ENCODE peak calls at places on chromosomes 5 and 9, in six cellular contexts. O, M, G, K, T and R are unnamed samples.

GRCh38 chr5:79850941-79851693 is 139.9 kb downstream of the MTX3 start:
- DNase-seq in O (no peak), M (no peak), G (no peak), K (no peak), T (no peak), R (no peak)

GRCh38 chr5:20833081-20833627 is 845.2 kb upstream of the CDH18 start:
- DNase-seq in O (no peak), M (no peak), G (no peak), K (no peak), T (no peak), R (no peak)

GRCh38 chr5:60463179-60463868 is 236.6 kb downstream of the DEPDC1B start:
- DNase-seq in O (no peak), M (no peak), G (no peak), K (no peak), T (no peak), R (no peak)

GRCh38 chr5:90015584-90016018 is 394.0 kb downstream of the CETN3 start:
- DNase-seq in O (no peak), M (no peak), G (no peak), K (no peak), T (peak), R (peak)

GRCh38 chr9:73116030-73116429 is 35.6 kb upstream of the ANXA1 start:
- DNase-seq in O (no peak), M (no peak), G (no peak), K (no peak), T (peak), R (peak)

GRCh38 chr5:52995095-52995494 is 5.9 kb downstream of the ITGA2 start:
- DNase-seq in O (no peak), M (no peak), G (no peak), K (no peak), T (no peak), R (no peak)

GRCh38 chr9:76817489-76817888 is 53.3 kb downstream of the PCA3 start:
- DNase-seq in O (no peak), M (no peak), G (no peak), K (no peak), T (peak), R (peak)

GRCh38 chr9:87282477-87282991 is 215.1 kb upstream of the DAPK1 start:
- DNase-seq in O (no peak), M (no peak), G (no peak), K (no peak), T (no peak), R (no peak)

GRCh38 chr5:180344393-180344999 is 8.6 kb downstream of the GFPT2 start:
- DNase-seq in O (no peak), M (peak), G (no peak), K (no peak), T (no peak), R (no peak)

GRCh38 chr5:58924306-58924705 is 341.4 kb downstream of the RAB3C start:
- DNase-seq in O (no peak), M (no peak), G (no peak), K (no peak), T (no peak), R (peak)

GRCh38 chr5:93191426-93191825 is 389.6 kb downstream of the NR2F1-AS1 start:
- DNase-seq in O (no peak), M (no peak), G (no peak), K (no peak), T (peak), R (no peak)
- H3K27ac ChIP-seq in O (no peak), M (no peak), G (peak), K (no peak), T (no peak), R (no peak)

DNA sequence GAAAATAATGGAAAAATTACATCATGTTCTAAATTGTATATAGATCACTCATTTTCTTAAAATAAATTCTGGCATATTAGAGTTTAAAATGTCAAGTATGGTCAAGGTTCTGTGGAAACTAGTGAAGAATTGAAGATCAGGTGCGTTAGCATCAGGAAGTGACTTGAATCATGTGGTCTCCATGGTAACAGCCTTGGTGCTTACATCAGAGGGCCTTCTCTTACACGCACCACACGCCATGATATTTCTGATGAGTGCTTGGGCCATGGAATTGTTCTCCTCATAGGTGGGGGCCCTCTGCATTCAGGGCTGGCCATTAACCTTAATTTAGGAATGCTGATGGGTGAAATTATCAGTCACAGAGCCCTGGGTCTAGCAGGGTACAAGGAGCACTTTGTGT is 288.1 kb upstream of the EFNA5 start:
- DNase-seq in O (no peak), M (no peak), G (no peak), K (no peak), T (no peak), R (no peak)
- H3K27ac ChIP-seq in O (no peak), M (no peak), G (no peak), K (no peak), T (no peak), R (no peak)

GRCh38 chr9:90979614-90980013 is 178.0 kb downstream of the SYK start:
- DNase-seq in O (no peak), M (no peak), G (no peak), K (no peak), T (no peak), R (no peak)
- H3K27ac ChIP-seq in O (no peak), M (no peak), G (no peak), K (no peak), T (no peak), R (no peak)

GRCh38 chr9:127935765-127936221 is 1.9 kb downstream of the DPM2 start:
- DNase-seq in O (no peak), M (no peak), G (no peak), K (no peak), T (peak), R (peak)
- H3K27ac ChIP-seq in O (no peak), M (no peak), G (peak), K (no peak), T (no peak), R (peak)

GRCh38 chr9:84207443-84208032 is 133.0 kb downstream of the SLC28A3 start:
- DNase-seq in O (no peak), M (no peak), G (no peak), K (no peak), T (no peak), R (no peak)
- H3K27ac ChIP-seq in O (no peak), M (no peak), G (no peak), K (no peak), T (no peak), R (no peak)

DNA sequence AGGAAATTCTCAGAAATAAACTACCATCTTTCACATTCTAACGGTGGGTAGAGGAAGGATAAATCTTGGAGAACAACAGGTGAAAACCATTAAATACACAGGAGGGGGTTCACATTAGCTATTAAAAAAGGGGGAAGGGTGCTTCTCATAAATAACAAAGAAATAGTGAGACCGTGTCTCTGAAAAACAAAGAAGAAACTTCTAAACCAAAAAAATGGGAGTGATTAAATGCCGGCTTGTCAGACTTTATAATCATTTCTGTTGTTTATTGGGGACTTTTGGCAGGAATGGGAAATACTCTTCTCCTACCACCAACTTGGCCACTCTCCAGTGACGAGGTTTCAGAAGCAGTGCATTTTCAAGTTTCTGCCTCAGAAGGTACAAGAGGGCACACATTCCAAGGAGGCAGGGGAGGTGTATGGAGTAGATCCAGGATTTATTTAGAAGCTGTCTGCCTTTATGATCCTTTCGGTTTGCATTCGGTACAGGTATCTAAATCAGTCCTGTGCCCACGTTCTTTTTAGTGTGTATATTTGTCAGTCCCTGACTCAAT is 46.2 kb downstream of the LIX1 start:
- DNase-seq in O (no peak), M (no peak), G (no peak), K (no peak), T (no peak), R (peak)
- H3K27ac ChIP-seq in O (no peak), M (no peak), G (no peak), K (no peak), T (no peak), R (no peak)

GRCh38 chr5:131163315-131164119 is 1.5 kb downstream of the HINT1 start:
- DNase-seq in O (no peak), M (no peak), G (no peak), K (no peak), T (peak), R (peak)

GRCh38 chr5:131156971-131157370 is 8.1 kb downstream of the HINT1 start:
- DNase-seq in O (no peak), M (no peak), G (no peak), K (no peak), T (no peak), R (no peak)

GRCh38 chr5:131164161-131164930 is 710 bp downstream of the HINT1 start:
- DNase-seq in O (peak), M (peak), G (no peak), K (peak), T (peak), R (peak)

GRCh38 chr5:131156385-131156784 is 8.7 kb downstream of the HINT1 start:
- DNase-seq in O (no peak), M (no peak), G (no peak), K (no peak), T (no peak), R (no peak)

GRCh38 chr5:131160134-131160533 is 4.9 kb downstream of the HINT1 start:
- DNase-seq in O (no peak), M (no peak), G (no peak), K (no peak), T (no peak), R (no peak)
- H3K27ac ChIP-seq in O (no peak), M (no peak), G (no peak), K (no peak), T (no peak), R (no peak)

GRCh38 chr9:128689820-128690683 is 1.0 kb downstream of the SET start:
- DNase-seq in O (no peak), M (peak), G (no peak), K (peak), T (peak), R (peak)

GRCh38 chr9:128690684-128691034 is 1.6 kb downstream of the SET start:
- DNase-seq in O (no peak), M (no peak), G (no peak), K (no peak), T (no peak), R (no peak)

GRCh38 chr9:128687453-128687852 is 1.6 kb upstream of the SET start:
- DNase-seq in O (no peak), M (no peak), G (no peak), K (no peak), T (no peak), R (no peak)

GRCh38 chr9:128688501-128689292 is at the start of gene SET:
- DNase-seq in O (peak), M (peak), G (no peak), K (peak), T (peak), R (peak)

GRCh38 chr9:128689293-128689770 is 310 bp downstream of the SET start:
- DNase-seq in O (peak), M (peak), G (no peak), K (peak), T (no peak), R (no peak)
- H3K27ac ChIP-seq in O (peak), M (peak), G (no peak), K (peak), T (peak), R (peak)

GRCh38 chr9:91949293-91949945 is 609 bp downstream of the ROR2 start:
- DNase-seq in O (peak), M (no peak), G (no peak), K (no peak), T (no peak), R (peak)

GRCh38 chr9:91949946-91950664 is at the start of gene ROR2:
- DNase-seq in O (peak), M (peak), G (no peak), K (peak), T (peak), R (peak)

GRCh38 chr9:91946825-91947224 is 3.2 kb downstream of the ROR2 start:
- DNase-seq in O (no peak), M (no peak), G (no peak), K (no peak), T (peak), R (peak)

GRCh38 chr9:91948061-91948422 is 2.0 kb downstream of the ROR2 start:
- DNase-seq in O (no peak), M (no peak), G (no peak), K (no peak), T (peak), R (peak)

DNA sequence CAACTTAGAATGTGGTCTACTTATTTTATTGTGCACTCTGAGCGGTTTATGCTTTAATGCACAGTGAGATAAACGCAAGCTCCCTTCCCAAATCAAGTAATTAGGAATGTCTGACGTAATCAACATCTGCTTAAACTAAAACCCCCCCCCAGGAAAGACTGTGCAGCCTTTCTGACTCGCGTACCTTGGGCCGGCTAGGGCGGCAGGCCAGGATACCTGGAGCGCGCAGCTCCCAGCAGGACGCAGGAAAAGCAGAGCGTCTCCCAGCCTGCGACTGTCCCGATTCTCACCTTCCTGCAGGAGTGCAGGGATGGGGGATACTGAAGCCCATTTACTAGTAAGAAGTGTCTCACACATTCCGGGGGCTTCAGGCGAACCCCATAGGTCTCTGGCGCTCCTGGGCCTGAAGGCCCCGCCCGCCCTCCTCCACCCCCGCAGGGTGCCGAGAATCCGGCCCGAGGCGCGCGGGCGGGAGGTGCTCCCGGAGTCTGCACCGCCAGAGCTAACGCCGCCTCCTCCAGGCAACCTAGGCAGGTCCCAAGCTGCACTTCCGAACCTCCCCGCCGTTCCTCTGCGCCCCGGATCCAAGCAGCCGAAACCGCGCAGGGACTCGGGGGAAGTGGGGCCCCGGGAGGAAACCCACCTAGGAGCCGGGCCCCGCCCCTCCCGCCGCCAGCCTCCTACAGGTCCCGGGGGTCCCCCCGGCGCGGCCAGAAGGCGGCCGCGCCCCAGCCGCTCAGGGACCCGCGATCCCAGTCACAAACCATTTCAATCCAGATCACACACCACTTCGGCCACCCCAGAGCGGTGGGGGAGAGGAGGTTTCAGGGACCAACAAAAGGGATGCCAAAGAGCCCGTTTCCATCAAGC is 1.4 kb downstream of the ROR2 start:
- DNase-seq in O (peak), M (no peak), G (no peak), K (peak), T (peak), R (peak)
- H3K27ac ChIP-seq in O (no peak), M (no peak), G (no peak), K (peak), T (peak), R (peak)

DNA sequence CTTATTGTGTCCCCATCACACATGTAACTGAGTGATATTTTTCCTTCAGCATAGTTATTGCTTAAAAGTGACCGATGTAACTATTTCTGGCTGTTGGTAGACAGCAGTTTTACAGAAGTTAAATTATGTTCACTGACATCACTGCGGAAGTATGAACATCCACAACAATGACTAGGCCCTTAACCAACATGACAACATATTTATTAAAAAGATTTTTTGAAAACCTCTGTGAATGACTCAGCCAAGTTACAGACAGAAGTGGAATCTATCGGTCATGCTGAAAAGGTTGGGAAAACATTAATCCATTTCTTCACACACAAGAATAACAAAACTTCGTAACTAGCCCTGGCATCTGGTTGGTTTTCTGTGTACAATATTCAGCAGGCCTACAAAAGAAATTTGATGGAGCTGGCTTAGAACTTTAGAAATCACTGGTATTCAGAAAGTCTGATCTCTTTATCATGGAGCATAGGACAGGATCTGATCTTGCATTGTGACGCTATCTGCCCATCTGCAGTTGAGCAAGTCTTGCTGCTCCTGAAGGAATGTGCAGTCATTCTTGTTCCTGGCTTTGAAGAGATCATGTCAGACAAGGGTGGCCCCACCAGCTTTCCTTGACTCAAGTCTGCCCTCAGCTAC is 6.5 kb downstream of the GLIS3 start:
- DNase-seq in O (peak), M (no peak), G (no peak), K (no peak), T (peak), R (peak)
- H3K27ac ChIP-seq in O (no peak), M (peak), G (peak), K (peak), T (peak), R (peak)